ENCODE peak calls at places on chromosomes 13 and 19, in eight cellular contexts. U is aorta; T is hepatocyte; M is right atrium auricular region; G is CD8-positive, alpha-beta T cell; O is naive thymus-derived CD4-positive, alpha-beta T cell; Q is MM.1S; J is Peyer's patch. C is an unnamed sample.

GRCh38 chr19:52748336-52748950 is 13.6 kb upstream of the ZNF611 start:
- DNase-seq in J (no peak), U (no peak), O (no peak), Q (no peak), T (peak; percentile 74), G (no peak), M (peak; percentile 68), C (peak; percentile 10)

GRCh38 chr19:28296506-28296905 is 916.4 kb downstream of the UQCRFS1 start:
- DNase-seq in U (no peak), O (no peak), T (no peak), M (no peak), Q (no peak), G (no peak), J (no peak), C (no peak)

GRCh38 chr19:34173145-34173956 is 1.0 kb downstream of the LSM14A start:
- DNase-seq in J (peak; percentile 23), U (no peak), Q (peak; percentile 37), G (peak; percentile 52), O (peak; percentile 29), T (peak; percentile 64), M (no peak), C (peak; percentile 46)

GRCh38 chr19:41707502-41707812 is 969 bp upstream of the CEACAM5 start:
- DNase-seq in O (no peak), Q (no peak), M (no peak), U (no peak), G (no peak), T (no peak), J (no peak), C (no peak)

GRCh38 chr19:1514295-1514661 is 1.5 kb upstream of the ADAMTSL5 start:
- DNase-seq in J (no peak), O (no peak), M (no peak), Q (no peak), T (no peak), G (no peak), U (no peak), C (no peak)

GRCh38 chr19:45860359-45861259 is 2.3 kb downstream of the SYMPK start:
- DNase-seq in U (no peak), M (no peak), G (no peak), J (no peak), Q (no peak), O (no peak), T (no peak), C (no peak)

GRCh38 chr13:20392530-20392929 is 133.1 kb downstream of the CRYL1 start:
- DNase-seq in J (no peak), O (no peak), U (no peak), T (no peak), M (no peak), Q (no peak), G (no peak), C (no peak)

GRCh38 chr19:3826163-3826562 is 40.0 kb upstream of the MATK start:
- DNase-seq in G (no peak), J (no peak), U (no peak), O (no peak), T (no peak), Q (no peak), M (no peak), C (no peak)

GRCh38 chr13:31042501-31043165 is 110.2 kb downstream of the TEX26 start:
- DNase-seq in Q (no peak), G (no peak), T (no peak), U (no peak), O (no peak), J (no peak), M (no peak), C (no peak)

GRCh38 chr13:112454648-112455334 is 78.6 kb downstream of the SPACA7 start:
- DNase-seq in Q (no peak), G (peak; percentile 34), J (no peak), U (no peak), O (no peak), T (no peak), M (no peak), C (no peak)

GRCh38 chr19:41303941-41304340 is 6.0 kb upstream of the CCDC97 start:
- DNase-seq in G (no peak), J (no peak), O (no peak), Q (no peak), U (peak; percentile 70), T (no peak), M (no peak), C (no peak)

GRCh38 chr19:56562766-56563165 is 4.5 kb upstream of the ZNF470 start:
- DNase-seq in U (no peak), O (no peak), M (no peak), G (no peak), J (no peak), Q (no peak), T (no peak), C (no peak)
- H3K9me3 ChIP-seq in U (peaks cover 16% of the 10 kb centered on the region), O (peaks cover 81% of the 10 kb centered on the region), M (peaks cover 29% of the 10 kb centered on the region), G (peaks cover 32% of the 10 kb centered on the region), J (peaks cover 74% of the 10 kb centered on the region), Q (no peaks in the 10 kb centered on the region), T (peaks cover 42% of the 10 kb centered on the region), C (peaks cover 14% of the 10 kb centered on the region)

GRCh38 chr19:13541554-13541953 is 35.3 kb upstream of the CACNA1A start:
- DNase-seq in U (no peak), G (no peak), O (no peak), T (no peak), J (no peak), Q (no peak), M (no peak), C (no peak)
- H3K27me3 ChIP-seq in U (no peaks in the 10 kb centered on the region), G (peaks cover 4% of the 10 kb centered on the region), O (no peaks in the 10 kb centered on the region), T (no peaks in the 10 kb centered on the region), J (no peaks in the 10 kb centered on the region), Q (peaks cover 59% of the 10 kb centered on the region), M (no peaks in the 10 kb centered on the region), C (no peaks in the 10 kb centered on the region)

GRCh38 chr13:50129065-50129922 is 114.0 kb downstream of the KCNRG start:
- DNase-seq in J (no peak), Q (peak; percentile 60), G (no peak), M (no peak), O (no peak), T (no peak), U (no peak), C (no peak)
- H3K4me3 ChIP-seq in J (peak overlapping the region; percentile 46), Q (peak overlapping the region; percentile 62), G (no peak overlapping the region), M (peak overlapping the region; percentile 53), O (peak overlapping the region; percentile 33), T (peak overlapping the region; percentile 31), U (peak overlapping the region; percentile 54), C (no peak overlapping the region)

GRCh38 chr13:43141685-43142084 is 118.3 kb downstream of the DNAJC15 start:
- DNase-seq in G (no peak), T (no peak), U (no peak), Q (no peak), M (no peak), O (no peak), J (no peak), C (no peak)
- H3K9me3 ChIP-seq in G (no peaks in the 10 kb centered on the region), T (no peaks in the 10 kb centered on the region), U (no peaks in the 10 kb centered on the region), Q (no peaks in the 10 kb centered on the region), M (no peaks in the 10 kb centered on the region), O (no peaks in the 10 kb centered on the region), J (no peaks in the 10 kb centered on the region), C (no peaks in the 10 kb centered on the region)